ENCODE peak calls at places on chromosomes 16 and 17, in eight cellular contexts. R is GM23338, W is OCI-LY7, L is SK-N-SH, H is PC-3, O is hepatocyte, K is HCT116, U is PC-9. F is an unnamed sample.

GRCh38 chr17:74814453-74814852 is 38.3 kb upstream of the NAT9 start:
- DNase-seq in R (no peak), W (peak; percentile 9), L (peak; percentile 72), H (peak; percentile 27), O (no peak), K (no peak), U (no peak), F (peak; percentile 15)

GRCh38 chr17:62614142-62614541 is 13.3 kb upstream of the MRC2 start:
- DNase-seq in R (no peak), W (no peak), L (no peak), H (peak; percentile 27), O (no peak), K (no peak), U (no peak), F (no peak)

GRCh38 chr16:74730049-74730683 is 29.5 kb upstream of the MLKL start:
- DNase-seq in R (no peak), W (no peak), L (no peak), H (peak; percentile 50), O (peak; percentile 53), K (no peak), U (peak; percentile 78), F (no peak)

GRCh38 chr17:83109793-83110645 is 30.6 kb downstream of the METRNL start:
- DNase-seq in R (no peak), W (no peak), L (peak; percentile 95), H (peak; percentile 96), O (peak; percentile 91), K (peak; percentile 76), U (peak; percentile 94), F (no peak)

GRCh38 chr17:78803161-78803845 is 21.2 kb upstream of the CYTH1 start:
- DNase-seq in R (no peak), W (no peak), L (no peak), H (no peak), O (no peak), K (no peak), U (no peak), F (no peak)

GRCh38 chr17:43877031-43877430 is 30.1 kb downstream of the CD300LG start:
- DNase-seq in R (no peak), W (no peak), L (no peak), H (no peak), O (no peak), K (no peak), U (no peak), F (no peak)

GRCh38 chr16:17850626-17851265 is 380.0 kb upstream of the XYLT1 start:
- DNase-seq in R (peak; percentile 26), W (no peak), L (peak; percentile 26), H (no peak), O (no peak), K (no peak), U (no peak), F (no peak)

GRCh38 chr17:77319211-77320031 is 178.7 kb downstream of the SEC14L1 start:
- DNase-seq in R (peak; percentile 46), W (peak; percentile 57), L (peak; percentile 43), H (peak; percentile 93), O (peak; percentile 94), K (peak; percentile 85), U (peak; percentile 83), F (peak; percentile 86)

DNA sequence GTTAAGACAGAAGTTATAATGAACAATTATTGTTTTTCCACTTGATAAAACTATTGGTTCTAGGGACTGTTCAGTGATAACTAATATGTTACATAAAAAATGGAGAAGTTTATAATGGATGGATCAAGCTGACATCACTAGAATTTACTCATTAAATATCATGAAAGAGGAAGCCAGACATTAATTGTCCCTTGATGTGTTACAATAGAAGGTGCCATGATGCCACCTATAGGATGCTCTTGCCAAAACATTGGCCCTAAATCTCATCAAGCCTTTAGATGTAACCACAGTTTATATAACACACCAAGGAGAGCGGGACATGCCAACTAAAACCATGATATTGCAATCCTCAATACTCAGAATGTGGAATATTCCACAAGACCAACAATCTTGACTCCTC is 147.9 kb upstream of the MON1B start:
- DNase-seq in R (peak; percentile 53), W (peak; percentile 69), L (peak; percentile 39), H (peak; percentile 43), O (no peak), K (peak; percentile 8), U (no peak), F (peak; percentile 18)
- TF ChIP-seq CTCF in R (peak; percentile 67), W (peak; percentile 87), L (peak; percentile 59), H (peak; percentile 61), O (peak; percentile 40), K (peak; percentile 8), U (peak; percentile 54), F (peak; percentile 36)

DNA sequence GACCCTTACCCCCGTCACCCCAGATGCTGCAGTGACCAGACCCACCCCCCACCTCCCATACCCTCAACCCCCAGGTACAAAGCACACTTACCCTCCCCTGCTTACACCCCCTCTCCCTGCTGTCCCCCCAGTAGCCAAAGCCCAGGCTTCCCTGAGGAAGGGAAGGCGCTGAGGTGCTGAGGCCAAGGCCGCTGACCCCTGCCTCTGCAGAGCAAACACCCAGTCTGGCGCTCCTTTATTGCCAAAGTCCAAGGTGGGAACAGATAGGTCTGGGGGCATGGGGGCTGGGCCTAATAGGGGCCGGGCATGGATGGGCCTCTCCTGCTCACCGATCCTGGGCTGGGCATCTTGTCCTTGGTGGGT is 683 bp downstream of the LCAT start:
- DNase-seq in R (no peak), W (no peak), L (no peak), H (no peak), O (no peak), K (no peak), U (no peak), F (no peak)
- H3K9me2 ChIP-seq in R (no peaks in the 10 kb centered on the region), W (no peaks in the 10 kb centered on the region), L (no peaks in the 10 kb centered on the region), H (no peaks in the 10 kb centered on the region), O (no peaks in the 10 kb centered on the region), K (no peaks in the 10 kb centered on the region), U (no peaks in the 10 kb centered on the region), F (no peaks in the 10 kb centered on the region)

GRCh38 chr17:17696075-17696474 is 14.8 kb downstream of the RAI1 start:
- DNase-seq in R (no peak), W (no peak), L (no peak), H (no peak), O (no peak), K (no peak), U (no peak), F (no peak)

GRCh38 chr17:17694229-17695081 is 13.2 kb downstream of the RAI1 start:
- DNase-seq in R (peak; percentile 81), W (peak; percentile 73), L (peak; percentile 95), H (peak; percentile 78), O (peak; percentile 92), K (no peak), U (peak; percentile 76), F (peak; percentile 63)

GRCh38 chr17:17698869-17699351 is 17.7 kb downstream of the RAI1 start:
- DNase-seq in R (peak; percentile 70), W (no peak), L (no peak), H (no peak), O (no peak), K (no peak), U (no peak), F (no peak)

GRCh38 chr17:17698371-17698770 is 17.1 kb downstream of the RAI1 start:
- DNase-seq in R (peak; percentile 79), W (no peak), L (no peak), H (no peak), O (no peak), K (no peak), U (no peak), F (no peak)

DNA sequence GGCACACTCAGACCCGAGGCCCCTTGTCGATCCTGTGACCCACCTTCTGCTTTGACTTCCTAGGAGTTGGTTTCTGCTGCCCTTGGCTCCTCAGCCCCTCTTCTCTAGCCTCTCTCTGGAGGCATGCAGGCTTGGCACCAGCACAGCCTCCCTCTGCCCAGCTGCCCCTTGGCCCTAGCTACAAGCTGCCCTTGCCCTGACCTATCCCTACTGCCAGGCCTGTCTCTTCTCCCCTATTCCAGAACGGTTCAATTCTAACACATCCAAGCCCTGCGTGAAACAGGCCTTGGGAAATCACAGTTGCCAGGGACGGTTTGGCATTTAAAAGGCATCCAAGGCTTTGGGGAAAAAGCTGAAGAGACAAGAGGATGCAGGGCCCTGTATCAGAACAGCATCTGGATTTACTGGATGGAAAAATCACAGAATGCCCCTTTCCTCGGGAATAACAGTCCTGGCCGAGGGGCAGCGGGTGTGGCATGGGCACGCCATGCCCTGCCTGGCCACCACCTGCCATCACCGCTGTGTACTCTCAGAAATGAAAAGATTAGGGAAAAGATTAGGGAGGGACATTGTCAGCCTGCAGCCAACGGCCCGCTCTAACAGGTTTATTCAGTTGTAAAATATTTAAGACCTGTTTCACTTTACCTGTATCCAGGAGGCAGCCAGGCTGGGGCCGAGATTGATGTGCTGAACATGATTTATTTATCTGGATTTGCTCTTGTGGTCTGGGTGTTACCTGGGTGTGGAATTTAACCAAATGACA is 15.8 kb downstream of the RAI1 start:
- DNase-seq in R (no peak), W (no peak), L (no peak), H (peak; percentile 47), O (no peak), K (no peak), U (peak; percentile 68), F (no peak)
- TF ChIP-seq CTCF in R (no peak), W (no peak), L (no peak), H (no peak), O (no peak), K (no peak), U (no peak), F (no peak)

GRCh38 chr16:19613834-19614233 is 58.3 kb downstream of the VPS35L start:
- DNase-seq in R (no peak), W (no peak), L (no peak), H (no peak), O (no peak), K (no peak), U (no peak), F (no peak)
- H3K9me2 ChIP-seq in R (no peaks in the 10 kb centered on the region), W (no peaks in the 10 kb centered on the region), L (no peaks in the 10 kb centered on the region), H (no peaks in the 10 kb centered on the region), O (no peaks in the 10 kb centered on the region), K (no peaks in the 10 kb centered on the region), U (no peaks in the 10 kb centered on the region), F (no peaks in the 10 kb centered on the region)